ENCODE peak calls at places on chromosomes 4 and X, in six cellular contexts. One of them, this sample, is unnamed.

GRCh38 chr4:34432706-34433105 is 1811.6 kb downstream of the ARAP2 start:
- DNase-seq in fibroblast of the conjunctiva: no peak
- DNase-seq in Daoy: no peak
- DNase-seq in amniotic epithelial cell: no peak
- DNase-seq in HFF-Myc: no peak
- DNase-seq in stimulated activated CD4-positive, alpha-beta T cell treated with anti-CD3 and anti-CD28 coated beads, Interleukin-2, amount 100 ng/mL, for 24 hours: no peak
- DNase-seq in this sample: no peak

GRCh38 chr4:38013461-38014366 is 53.5 kb downstream of the PTTG2 start:
- DNase-seq in amniotic epithelial cell: peak
- DNase-seq in HFF-Myc: no peak
- DNase-seq in Daoy: peak
- DNase-seq in fibroblast of the conjunctiva: peak
- DNase-seq in stimulated activated CD4-positive, alpha-beta T cell treated with anti-CD3 and anti-CD28 coated beads, Interleukin-2, amount 100 ng/mL, for 24 hours: no peak
- DNase-seq in this sample: no peak

GRCh38 chrX:1351981-1352714 is 15.6 kb downstream of the IL3RA start:
- DNase-seq in Daoy: no peak
- DNase-seq in amniotic epithelial cell: no peak
- DNase-seq in HFF-Myc: no peak
- DNase-seq in stimulated activated CD4-positive, alpha-beta T cell treated with anti-CD3 and anti-CD28 coated beads, Interleukin-2, amount 100 ng/mL, for 24 hours: no peak
- DNase-seq in fibroblast of the conjunctiva: no peak
- DNase-seq in this sample: no peak

GRCh38 chr4:159010100-159010499 is 92.8 kb upstream of the RAPGEF2 start:
- DNase-seq in Daoy: no peak
- DNase-seq in HFF-Myc: no peak
- DNase-seq in fibroblast of the conjunctiva: no peak
- DNase-seq in stimulated activated CD4-positive, alpha-beta T cell treated with anti-CD3 and anti-CD28 coated beads, Interleukin-2, amount 100 ng/mL, for 24 hours: no peak
- DNase-seq in amniotic epithelial cell: no peak
- DNase-seq in this sample: no peak

GRCh38 chr4:147879676-147880075 is 147.8 kb downstream of the ARHGAP10 start:
- DNase-seq in Daoy: no peak
- DNase-seq in stimulated activated CD4-positive, alpha-beta T cell treated with anti-CD3 and anti-CD28 coated beads, Interleukin-2, amount 100 ng/mL, for 24 hours: no peak
- DNase-seq in HFF-Myc: no peak
- DNase-seq in amniotic epithelial cell: no peak
- DNase-seq in fibroblast of the conjunctiva: no peak
- DNase-seq in this sample: no peak

GRCh38 chr4:2393353-2394270 is 24.8 kb downstream of the ZFYVE28 start:
- DNase-seq in stimulated activated CD4-positive, alpha-beta T cell treated with anti-CD3 and anti-CD28 coated beads, Interleukin-2, amount 100 ng/mL, for 24 hours: no peak
- DNase-seq in Daoy: no peak
- DNase-seq in amniotic epithelial cell: no peak
- DNase-seq in fibroblast of the conjunctiva: no peak
- DNase-seq in HFF-Myc: no peak
- DNase-seq in this sample: no peak

GRCh38 chr4:155780773-155781172 is 22.0 kb downstream of the GUCY1B1 start:
- DNase-seq in HFF-Myc: no peak
- DNase-seq in amniotic epithelial cell: no peak
- DNase-seq in stimulated activated CD4-positive, alpha-beta T cell treated with anti-CD3 and anti-CD28 coated beads, Interleukin-2, amount 100 ng/mL, for 24 hours: no peak
- DNase-seq in Daoy: no peak
- DNase-seq in fibroblast of the conjunctiva: no peak
- DNase-seq in this sample: no peak

GRCh38 chr4:138222041-138222440 is 20.1 kb downstream of the SLC7A11 start:
- DNase-seq in HFF-Myc: peak
- DNase-seq in stimulated activated CD4-positive, alpha-beta T cell treated with anti-CD3 and anti-CD28 coated beads, Interleukin-2, amount 100 ng/mL, for 24 hours: no peak
- DNase-seq in fibroblast of the conjunctiva: peak
- DNase-seq in Daoy: no peak
- DNase-seq in amniotic epithelial cell: peak
- DNase-seq in this sample: no peak

GRCh38 chrX:106862972-106863688 is 40.0 kb downstream of the RIPPLY1 start:
- DNase-seq in HFF-Myc: no peak
- DNase-seq in fibroblast of the conjunctiva: no peak
- DNase-seq in amniotic epithelial cell: no peak
- DNase-seq in Daoy: peak
- DNase-seq in stimulated activated CD4-positive, alpha-beta T cell treated with anti-CD3 and anti-CD28 coated beads, Interleukin-2, amount 100 ng/mL, for 24 hours: peak
- DNase-seq in this sample: no peak

GRCh38 chr4:26238782-26239647 is 81.8 kb upstream of the RBPJ start:
- DNase-seq in amniotic epithelial cell: peak
- DNase-seq in Daoy: no peak
- DNase-seq in HFF-Myc: no peak
- DNase-seq in fibroblast of the conjunctiva: peak
- DNase-seq in stimulated activated CD4-positive, alpha-beta T cell treated with anti-CD3 and anti-CD28 coated beads, Interleukin-2, amount 100 ng/mL, for 24 hours: no peak
- DNase-seq in this sample: no peak

GRCh38 chrX:154123241-154124219 is 20.5 kb upstream of the OPN1LW start:
- DNase-seq in stimulated activated CD4-positive, alpha-beta T cell treated with anti-CD3 and anti-CD28 coated beads, Interleukin-2, amount 100 ng/mL, for 24 hours: peak
- DNase-seq in fibroblast of the conjunctiva: no peak
- DNase-seq in HFF-Myc: no peak
- DNase-seq in Daoy: peak
- DNase-seq in amniotic epithelial cell: peak
- DNase-seq in this sample: peak

GRCh38 chr4:39889226-39889625 is 88.5 kb downstream of the PDS5A start:
- DNase-seq in Daoy: no peak
- DNase-seq in fibroblast of the conjunctiva: no peak
- DNase-seq in amniotic epithelial cell: no peak
- DNase-seq in HFF-Myc: no peak
- DNase-seq in stimulated activated CD4-positive, alpha-beta T cell treated with anti-CD3 and anti-CD28 coated beads, Interleukin-2, amount 100 ng/mL, for 24 hours: no peak
- DNase-seq in this sample: no peak

GRCh38 chr4:90950385-90950841 is 823.2 kb downstream of the CCSER1 start:
- DNase-seq in fibroblast of the conjunctiva: no peak
- DNase-seq in stimulated activated CD4-positive, alpha-beta T cell treated with anti-CD3 and anti-CD28 coated beads, Interleukin-2, amount 100 ng/mL, for 24 hours: no peak
- DNase-seq in HFF-Myc: no peak
- DNase-seq in Daoy: no peak
- DNase-seq in amniotic epithelial cell: peak
- DNase-seq in this sample: no peak

GRCh38 chr4:118834960-118835895 is 698 bp downstream of the SEC24D start:
- DNase-seq in HFF-Myc: peak
- DNase-seq in Daoy: peak
- DNase-seq in amniotic epithelial cell: peak
- DNase-seq in stimulated activated CD4-positive, alpha-beta T cell treated with anti-CD3 and anti-CD28 coated beads, Interleukin-2, amount 100 ng/mL, for 24 hours: peak
- DNase-seq in fibroblast of the conjunctiva: peak
- DNase-seq in this sample: peak

GRCh38 chr4:144733566-144733965 is 87.6 kb downstream of the HHIP start:
- DNase-seq in amniotic epithelial cell: no peak
- DNase-seq in stimulated activated CD4-positive, alpha-beta T cell treated with anti-CD3 and anti-CD28 coated beads, Interleukin-2, amount 100 ng/mL, for 24 hours: no peak
- DNase-seq in fibroblast of the conjunctiva: no peak
- DNase-seq in HFF-Myc: no peak
- DNase-seq in Daoy: no peak
- DNase-seq in this sample: no peak

GRCh38 chr4:7120341-7120740 is 52.5 kb upstream of the GRPEL1 start:
- DNase-seq in stimulated activated CD4-positive, alpha-beta T cell treated with anti-CD3 and anti-CD28 coated beads, Interleukin-2, amount 100 ng/mL, for 24 hours: no peak
- DNase-seq in Daoy: peak
- DNase-seq in HFF-Myc: peak
- DNase-seq in amniotic epithelial cell: no peak
- DNase-seq in fibroblast of the conjunctiva: no peak
- DNase-seq in this sample: no peak

GRCh38 chr4:84403656-84404055 is 95.4 kb downstream of the NKX6-1 start:
- DNase-seq in fibroblast of the conjunctiva: no peak
- DNase-seq in Daoy: peak
- DNase-seq in stimulated activated CD4-positive, alpha-beta T cell treated with anti-CD3 and anti-CD28 coated beads, Interleukin-2, amount 100 ng/mL, for 24 hours: no peak
- DNase-seq in HFF-Myc: no peak
- DNase-seq in amniotic epithelial cell: peak
- DNase-seq in this sample: no peak

GRCh38 chr4:10492486-10492885 is 35.3 kb upstream of the ZNF518B start:
- DNase-seq in amniotic epithelial cell: no peak
- DNase-seq in stimulated activated CD4-positive, alpha-beta T cell treated with anti-CD3 and anti-CD28 coated beads, Interleukin-2, amount 100 ng/mL, for 24 hours: no peak
- DNase-seq in Daoy: no peak
- DNase-seq in fibroblast of the conjunctiva: no peak
- DNase-seq in HFF-Myc: no peak
- DNase-seq in this sample: no peak

GRCh38 chrX:15749642-15750610 is 11.9 kb downstream of the CA5B start:
- DNase-seq in amniotic epithelial cell: no peak
- DNase-seq in fibroblast of the conjunctiva: no peak
- DNase-seq in HFF-Myc: no peak
- DNase-seq in Daoy: peak
- DNase-seq in stimulated activated CD4-positive, alpha-beta T cell treated with anti-CD3 and anti-CD28 coated beads, Interleukin-2, amount 100 ng/mL, for 24 hours: no peak
- DNase-seq in this sample: no peak

GRCh38 chrX:148530464-148531077 is 30.2 kb downstream of the AFF2 start:
- DNase-seq in fibroblast of the conjunctiva: no peak
- DNase-seq in HFF-Myc: no peak
- DNase-seq in Daoy: no peak
- DNase-seq in stimulated activated CD4-positive, alpha-beta T cell treated with anti-CD3 and anti-CD28 coated beads, Interleukin-2, amount 100 ng/mL, for 24 hours: no peak
- DNase-seq in amniotic epithelial cell: peak
- DNase-seq in this sample: no peak

GRCh38 chr4:6746721-6747689 is 31.0 kb downstream of the BLOC1S4 start:
- DNase-seq in Daoy: peak
- DNase-seq in fibroblast of the conjunctiva: no peak
- DNase-seq in HFF-Myc: no peak
- DNase-seq in amniotic epithelial cell: no peak
- DNase-seq in stimulated activated CD4-positive, alpha-beta T cell treated with anti-CD3 and anti-CD28 coated beads, Interleukin-2, amount 100 ng/mL, for 24 hours: no peak
- DNase-seq in this sample: no peak

GRCh38 chr4:30437316-30437715 is 282.9 kb upstream of the PCDH7 start:
- DNase-seq in fibroblast of the conjunctiva: no peak
- DNase-seq in stimulated activated CD4-positive, alpha-beta T cell treated with anti-CD3 and anti-CD28 coated beads, Interleukin-2, amount 100 ng/mL, for 24 hours: no peak
- DNase-seq in HFF-Myc: no peak
- DNase-seq in Daoy: no peak
- DNase-seq in amniotic epithelial cell: no peak
- DNase-seq in this sample: no peak

GRCh38 chr4:26583538-26583864 is 383 bp upstream of the TBC1D19 start:
- DNase-seq in Daoy: no peak
- DNase-seq in HFF-Myc: no peak
- DNase-seq in fibroblast of the conjunctiva: no peak
- DNase-seq in amniotic epithelial cell: no peak
- DNase-seq in stimulated activated CD4-positive, alpha-beta T cell treated with anti-CD3 and anti-CD28 coated beads, Interleukin-2, amount 100 ng/mL, for 24 hours: no peak
- DNase-seq in this sample: no peak

GRCh38 chrX:132023896-132024386 is 839 bp downstream of the STK26 start:
- DNase-seq in stimulated activated CD4-positive, alpha-beta T cell treated with anti-CD3 and anti-CD28 coated beads, Interleukin-2, amount 100 ng/mL, for 24 hours: peak
- DNase-seq in amniotic epithelial cell: no peak
- DNase-seq in HFF-Myc: no peak
- DNase-seq in Daoy: peak
- DNase-seq in fibroblast of the conjunctiva: no peak
- DNase-seq in this sample: peak

GRCh38 chr4:163462556-163462955 is 11.0 kb downstream of the TKTL2 start:
- DNase-seq in fibroblast of the conjunctiva: no peak
- DNase-seq in HFF-Myc: no peak
- DNase-seq in stimulated activated CD4-positive, alpha-beta T cell treated with anti-CD3 and anti-CD28 coated beads, Interleukin-2, amount 100 ng/mL, for 24 hours: no peak
- DNase-seq in amniotic epithelial cell: no peak
- DNase-seq in Daoy: no peak
- DNase-seq in this sample: no peak

GRCh38 chrX:40151211-40152172 is 53.7 kb upstream of the BCOR start:
- DNase-seq in HFF-Myc: no peak
- DNase-seq in Daoy: no peak
- DNase-seq in fibroblast of the conjunctiva: no peak
- DNase-seq in stimulated activated CD4-positive, alpha-beta T cell treated with anti-CD3 and anti-CD28 coated beads, Interleukin-2, amount 100 ng/mL, for 24 hours: no peak
- DNase-seq in amniotic epithelial cell: no peak
- DNase-seq in this sample: no peak

GRCh38 chrX:16022580-16023170 is 100.7 kb upstream of the GRPR start:
- DNase-seq in stimulated activated CD4-positive, alpha-beta T cell treated with anti-CD3 and anti-CD28 coated beads, Interleukin-2, amount 100 ng/mL, for 24 hours: no peak
- DNase-seq in fibroblast of the conjunctiva: no peak
- DNase-seq in HFF-Myc: no peak
- DNase-seq in amniotic epithelial cell: peak
- DNase-seq in Daoy: peak
- DNase-seq in this sample: no peak

GRCh38 chr4:185924458-185924857 is 112.5 kb upstream of the SORBS2 start:
- DNase-seq in stimulated activated CD4-positive, alpha-beta T cell treated with anti-CD3 and anti-CD28 coated beads, Interleukin-2, amount 100 ng/mL, for 24 hours: no peak
- DNase-seq in amniotic epithelial cell: no peak
- DNase-seq in fibroblast of the conjunctiva: no peak
- DNase-seq in HFF-Myc: no peak
- DNase-seq in Daoy: no peak
- DNase-seq in this sample: no peak

This sample was measured in stimulated activated naive CD4-positive, alpha-beta T cell treated with Interleukin-2 at 50 U/mL for 16 hours.